ENCODE peak calls at places on chromosomes 6 and 20, in four cellular contexts. One of them, this sample, is unnamed. For H3K9me3, the result is how much of the 10 kb centered on the place peaks cover.

GRCh38 chr20:21234816-21235215 is 68.3 kb upstream of the XRN2 start:
- DNase-seq in transverse colon: no peak
- DNase-seq in adrenal gland: no peak
- DNase-seq in A549: no peak
- DNase-seq in this sample: no peak

GRCh38 chr20:1503564-1504227 is 12.5 kb upstream of the SIRPB2 start:
- DNase-seq in adrenal gland: peak
- DNase-seq in A549: peak
- DNase-seq in transverse colon: peak
- DNase-seq in this sample: peak

GRCh38 chr6:144582939-144583613 is 297.9 kb downstream of the UTRN start:
- DNase-seq in transverse colon: peak
- DNase-seq in A549: no peak
- DNase-seq in adrenal gland: peak
- DNase-seq in this sample: peak

GRCh38 chr6:53014034-53014433 is 18.9 kb upstream of the GSTA4 start:
- DNase-seq in A549: no peak
- DNase-seq in adrenal gland: no peak
- DNase-seq in transverse colon: no peak
- DNase-seq in this sample: no peak

GRCh38 chr20:51803157-51803854 is 985 bp upstream of the SALL4 start:
- DNase-seq in adrenal gland: no peak
- DNase-seq in transverse colon: no peak
- DNase-seq in A549: peak
- DNase-seq in this sample: no peak

GRCh38 chr6:7424967-7425807 is 35.6 kb downstream of the RIOK1 start:
- DNase-seq in adrenal gland: peak
- DNase-seq in transverse colon: no peak
- DNase-seq in A549: peak
- DNase-seq in this sample: no peak

GRCh38 chr6:79520534-79520933 is 16.7 kb downstream of the LCA5 start:
- DNase-seq in A549: no peak
- DNase-seq in adrenal gland: no peak
- DNase-seq in transverse colon: no peak
- DNase-seq in this sample: no peak

GRCh38 chr6:7974932-7975763 is 64.6 kb upstream of the TXNDC5 start:
- DNase-seq in adrenal gland: peak
- DNase-seq in A549: peak
- DNase-seq in transverse colon: peak
- DNase-seq in this sample: peak

GRCh38 chr6:30646450-30647038 is 389 bp upstream of the C6orf136 start:
- DNase-seq in adrenal gland: peak
- DNase-seq in transverse colon: peak
- DNase-seq in A549: no peak
- DNase-seq in this sample: peak

GRCh38 chr6:20319520-20320357 is 81.9 kb upstream of the E2F3 start:
- DNase-seq in adrenal gland: peak
- DNase-seq in transverse colon: peak
- DNase-seq in A549: no peak
- DNase-seq in this sample: no peak

GRCh38 chr20:63102720-63103375 is 96.1 kb upstream of the BHLHE23 start:
- DNase-seq in adrenal gland: no peak
- DNase-seq in A549: peak
- DNase-seq in transverse colon: peak
- DNase-seq in this sample: peak

GRCh38 chr6:38034269-38034914 is 214.9 kb downstream of the ZFAND3 start:
- DNase-seq in transverse colon: no peak
- DNase-seq in adrenal gland: no peak
- DNase-seq in A549: peak
- DNase-seq in this sample: no peak

GRCh38 chr6:30399390-30400058 is 54.6 kb downstream of the RPP21 start:
- DNase-seq in A549: no peak
- DNase-seq in transverse colon: no peak
- DNase-seq in adrenal gland: no peak
- DNase-seq in this sample: no peak

GRCh38 chr20:53681352-53682212 is 87.9 kb upstream of the ZNF217 start:
- DNase-seq in A549: no peak
- DNase-seq in transverse colon: no peak
- DNase-seq in adrenal gland: no peak
- DNase-seq in this sample: no peak

GRCh38 chr6:157456524-157456829 is 75.5 kb downstream of the ZDHHC14 start:
- DNase-seq in adrenal gland: no peak
- DNase-seq in A549: no peak
- DNase-seq in transverse colon: no peak
- DNase-seq in this sample: no peak

GRCh38 chr20:38878798-38879197 is 47.4 kb upstream of the FAM83D start:
- DNase-seq in adrenal gland: no peak
- DNase-seq in transverse colon: no peak
- DNase-seq in A549: no peak
- DNase-seq in this sample: no peak

GRCh38 chr6:34912715-34913464 is 23.8 kb downstream of the ANKS1A start:
- DNase-seq in adrenal gland: no peak
- DNase-seq in transverse colon: no peak
- DNase-seq in A549: no peak
- DNase-seq in this sample: no peak

GRCh38 chr20:32574296-32575226 is 10.6 kb downstream of the NOL4L start:
- DNase-seq in transverse colon: no peak
- DNase-seq in adrenal gland: peak
- DNase-seq in A549: peak
- DNase-seq in this sample: peak

GRCh38 chr6:31143148-31143547 is 4.3 kb upstream of the PSORS1C2 start:
- DNase-seq in A549: no peak
- DNase-seq in transverse colon: no peak
- DNase-seq in adrenal gland: no peak
- DNase-seq in this sample: peak

GRCh38 chr6:119276211-119276610 is 73.3 kb downstream of the MAN1A1 start:
- DNase-seq in adrenal gland: no peak
- DNase-seq in A549: no peak
- DNase-seq in transverse colon: no peak
- DNase-seq in this sample: no peak

GRCh38 chr6:119277047-119277446 is 72.5 kb downstream of the MAN1A1 start:
- DNase-seq in A549: no peak
- DNase-seq in transverse colon: no peak
- DNase-seq in adrenal gland: no peak
- DNase-seq in this sample: no peak

GRCh38 chr6:119280080-119280479 is 69.5 kb downstream of the MAN1A1 start:
- DNase-seq in transverse colon: no peak
- DNase-seq in A549: no peak
- DNase-seq in adrenal gland: no peak
- DNase-seq in this sample: no peak

GRCh38 chr6:119280586-119281163 is 68.9 kb downstream of the MAN1A1 start:
- DNase-seq in A549: no peak
- DNase-seq in transverse colon: no peak
- DNase-seq in adrenal gland: no peak
- DNase-seq in this sample: no peak

GRCh38 chr6:119278625-119279024 is 70.9 kb downstream of the MAN1A1 start:
- DNase-seq in A549: no peak
- DNase-seq in adrenal gland: no peak
- DNase-seq in transverse colon: no peak
- DNase-seq in this sample: no peak
- H3K9me3 ChIP-seq in A549: under half
- H3K9me3 ChIP-seq in adrenal gland: under half
- H3K9me3 ChIP-seq in transverse colon: under half
- H3K9me3 ChIP-seq in this sample: under half

DNA sequence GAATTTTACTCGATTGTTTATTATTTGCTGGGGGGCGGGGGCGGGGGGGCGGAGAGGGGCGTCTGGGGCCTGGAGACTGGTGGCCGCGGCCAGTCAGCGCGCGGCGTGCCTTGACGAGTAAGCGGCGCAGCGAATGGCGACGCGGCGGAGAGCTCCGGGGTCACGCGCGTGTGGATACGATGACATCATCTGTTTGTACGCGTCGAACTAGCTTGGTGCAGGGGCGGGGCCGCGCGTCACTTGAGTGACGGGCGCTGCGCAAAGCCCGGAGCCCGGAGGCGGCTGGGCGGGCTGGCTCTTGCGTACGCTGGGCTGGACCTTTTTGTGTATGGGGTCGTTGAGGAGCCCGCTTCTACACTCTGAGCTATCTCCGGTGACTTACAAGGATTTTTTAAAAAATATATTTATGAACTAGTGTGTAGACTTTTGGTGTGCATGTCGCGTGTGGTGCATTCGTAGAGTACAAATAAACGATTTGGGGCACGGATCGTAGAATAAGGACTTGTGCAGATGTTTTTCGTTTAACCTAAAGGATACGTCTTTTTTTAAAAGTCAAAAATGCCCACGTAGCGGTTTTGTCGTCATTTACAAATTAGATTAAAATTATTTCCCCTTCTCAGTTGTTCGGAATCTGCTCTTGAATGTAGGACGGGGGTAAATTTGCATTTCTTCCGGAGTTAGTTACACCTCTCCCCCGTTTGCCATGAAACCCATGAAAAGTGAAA is 2.2 kb upstream of the FOXO3 start:
- DNase-seq in transverse colon: peak
- DNase-seq in adrenal gland: peak
- DNase-seq in A549: peak
- DNase-seq in this sample: peak
- TF ChIP-seq POLR2A in transverse colon: no peak
- TF ChIP-seq POLR2A in adrenal gland: peak
- TF ChIP-seq POLR2A in A549: no peak
- TF ChIP-seq POLR2A in this sample: peak

DNA sequence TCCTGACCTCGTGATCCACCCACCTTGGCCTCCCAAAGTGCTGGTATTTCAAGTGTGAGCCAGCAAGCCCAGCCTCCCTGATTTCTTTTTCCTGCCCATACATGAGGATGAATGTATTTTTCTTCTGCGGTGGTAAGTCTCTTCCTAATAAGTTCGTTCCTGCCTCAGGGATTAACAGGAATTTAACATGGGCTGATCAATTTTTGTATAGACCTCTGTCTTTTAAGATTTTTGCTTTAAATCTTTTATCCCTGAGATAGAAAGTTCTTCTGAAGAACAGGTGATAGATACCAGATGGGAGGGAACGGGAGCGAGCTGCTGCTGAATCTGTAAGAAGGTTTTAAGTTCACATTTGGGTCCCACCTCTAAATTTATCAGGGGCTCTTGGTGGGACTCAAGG is 7.0 kb upstream of the ZNFX1 start:
- DNase-seq in A549: no peak
- DNase-seq in adrenal gland: no peak
- DNase-seq in transverse colon: no peak
- DNase-seq in this sample: no peak
- H3K9me3 ChIP-seq in A549: under half
- H3K9me3 ChIP-seq in adrenal gland: under half
- H3K9me3 ChIP-seq in transverse colon: under half
- H3K9me3 ChIP-seq in this sample: under half

DNA sequence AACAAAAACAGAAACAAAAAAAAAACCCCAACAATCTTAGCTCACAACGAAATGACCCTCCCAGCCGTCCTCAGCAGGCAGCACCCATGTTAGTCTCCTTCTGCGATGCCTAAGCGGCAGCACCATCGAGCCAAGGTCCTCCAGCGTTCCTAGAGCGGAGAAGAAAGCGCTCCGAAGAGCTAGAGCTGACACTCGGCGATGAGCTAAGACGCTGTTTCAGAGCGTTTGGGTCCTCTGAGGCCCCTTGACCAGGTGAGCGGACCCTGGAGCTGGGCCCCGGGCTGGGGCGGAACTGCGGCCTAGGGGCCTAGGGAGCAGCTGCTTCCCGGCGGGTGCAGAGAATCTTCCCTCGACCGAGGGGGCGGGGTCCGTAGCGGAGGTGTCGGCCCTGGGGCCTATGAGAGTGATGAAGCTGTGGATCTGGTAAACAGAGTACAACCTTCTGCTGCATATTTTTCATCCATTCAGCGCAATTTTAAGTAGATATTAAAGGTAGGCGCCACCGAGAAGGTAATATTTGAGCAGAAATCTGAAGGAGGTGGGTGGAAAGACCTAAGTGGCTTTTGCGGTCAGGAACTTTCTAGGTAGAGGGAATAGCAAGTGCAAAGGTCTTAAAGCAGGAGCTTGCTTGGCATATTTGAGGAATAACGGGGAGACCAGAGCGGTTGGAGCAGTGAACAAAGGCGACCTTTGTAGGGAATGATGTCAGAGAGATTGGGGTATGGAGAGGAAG is at the start of gene ZSCAN26:
- DNase-seq in transverse colon: peak
- DNase-seq in adrenal gland: peak
- DNase-seq in A549: peak
- DNase-seq in this sample: peak
- TF ChIP-seq POLR2A in transverse colon: peak
- TF ChIP-seq POLR2A in adrenal gland: peak
- TF ChIP-seq POLR2A in A549: peak
- TF ChIP-seq POLR2A in this sample: peak

GRCh38 chr6:127434651-127435050 is 24.5 kb downstream of the KIAA0408 start:
- DNase-seq in adrenal gland: no peak
- DNase-seq in transverse colon: no peak
- DNase-seq in A549: no peak
- DNase-seq in this sample: no peak

GRCh38 chr6:127441881-127442280 is 17.3 kb downstream of the KIAA0408 start:
- DNase-seq in A549: no peak
- DNase-seq in adrenal gland: no peak
- DNase-seq in transverse colon: no peak
- DNase-seq in this sample: no peak

GRCh38 chr6:127439718-127440117 is 19.5 kb downstream of the KIAA0408 start:
- DNase-seq in A549: no peak
- DNase-seq in transverse colon: no peak
- DNase-seq in adrenal gland: no peak
- DNase-seq in this sample: no peak

GRCh38 chr6:127435717-127436220 is 23.4 kb downstream of the KIAA0408 start:
- DNase-seq in adrenal gland: no peak
- DNase-seq in A549: no peak
- DNase-seq in transverse colon: no peak
- DNase-seq in this sample: no peak

DNA sequence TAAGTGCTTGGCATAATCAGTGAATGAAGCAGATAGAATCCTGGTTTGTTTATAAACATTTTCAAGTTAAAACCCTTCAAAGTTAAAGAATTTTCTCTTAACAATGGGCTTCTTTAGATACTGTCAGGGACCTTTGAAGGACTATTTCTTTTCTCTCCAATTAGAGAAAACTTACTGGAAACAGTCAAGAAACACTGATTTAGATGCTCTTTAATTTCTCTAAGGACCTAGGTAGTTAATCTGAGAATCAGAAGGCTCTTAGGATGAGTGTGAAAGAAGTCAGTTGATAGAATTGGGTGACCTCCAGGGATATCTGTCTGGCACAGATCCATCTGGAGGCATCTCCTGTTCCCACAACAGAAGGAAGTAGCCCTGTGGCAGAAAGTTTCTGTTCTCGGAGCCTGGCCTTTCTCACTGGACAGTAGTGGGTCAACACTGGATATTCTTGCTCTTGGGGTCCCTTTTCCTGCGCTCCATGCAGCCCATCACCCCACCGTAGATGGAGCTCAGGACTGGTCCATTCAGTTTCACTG is 22.5 kb downstream of the KIAA0408 start:
- DNase-seq in adrenal gland: peak
- DNase-seq in transverse colon: no peak
- DNase-seq in A549: no peak
- DNase-seq in this sample: no peak
- H3K9me3 ChIP-seq in adrenal gland: under half
- H3K9me3 ChIP-seq in transverse colon: under half
- H3K9me3 ChIP-seq in A549: under half
- H3K9me3 ChIP-seq in this sample: under half

This sample was measured in uterus.